ENCODE peak calls at places on chromosomes 1 and 21, in five cellular contexts. J, E, V, B and L are unnamed samples.

GRCh38 chr1:84851839-84852238 is 41.2 kb downstream of the LPAR3 start:
- DNase-seq in E (no peak), J (peak; percentile 93), V (no peak), B (no peak), L (peak; percentile 74)

GRCh38 chr1:2499986-2500596 is 24.0 kb downstream of the PLCH2 start:
- DNase-seq in J (no peak), B (no peak), E (no peak), V (no peak), L (no peak)

GRCh38 chr1:180791806-180792205 is 120.9 kb upstream of the KIAA1614 start:
- DNase-seq in V (peak; percentile 24), B (no peak), E (no peak), J (no peak), L (no peak)

GRCh38 chr1:8718878-8719361 is 98.5 kb downstream of the RERE start:
- DNase-seq in E (peak; percentile 51), J (no peak), B (peak; percentile 35), V (peak; percentile 16), L (no peak)

GRCh38 chr1:222750651-222751050 is 13.6 kb downstream of the FAM177B start:
- DNase-seq in J (no peak), E (no peak), V (no peak), B (no peak), L (no peak)

GRCh38 chr1:196180847-196181593 is 427.2 kb downstream of the KCNT2 start:
- DNase-seq in B (no peak), V (peak; percentile 94), J (peak; percentile 86), E (no peak), L (peak; percentile 74)

GRCh38 chr1:11879311-11880180 is 20.8 kb upstream of the NPPB start:
- DNase-seq in J (no peak), B (no peak), V (no peak), E (no peak), L (no peak)

GRCh38 chr1:3093928-3094626 is 25.1 kb downstream of the PRDM16 start:
- DNase-seq in V (no peak), J (no peak), E (no peak), B (no peak), L (no peak)

GRCh38 chr1:221575605-221576004 is 166.3 kb downstream of the DUSP10 start:
- DNase-seq in B (no peak), E (no peak), V (no peak), J (no peak), L (no peak)

GRCh38 chr21:37845535-37845934 is 70.7 kb downstream of the KCNJ6 start:
- DNase-seq in B (no peak), V (no peak), J (no peak), E (no peak), L (no peak)

GRCh38 chr1:85581802-85582686 is 1.5 kb downstream of the CCN1 start:
- DNase-seq in E (no peak), J (peak; percentile 78), B (peak; percentile 51), V (peak; percentile 54), L (no peak)

GRCh38 chr1:37307907-37308570 is 166.3 kb upstream of the ZC3H12A start:
- DNase-seq in V (no peak), B (no peak), E (no peak), J (no peak), L (no peak)

GRCh38 chr1:36639461-36639860 is 156.7 kb upstream of the CSF3R start:
- DNase-seq in V (no peak), B (no peak), J (no peak), E (no peak), L (no peak)

GRCh38 chr1:54218883-54219687 is 19.1 kb downstream of the MRPL37 start:
- DNase-seq in B (no peak), J (peak; percentile 14), E (no peak), V (no peak), L (no peak)

GRCh38 chr1:170929412-170929834 is 5.9 kb upstream of the MROH9 start:
- DNase-seq in J (peak; percentile 63), V (no peak), E (no peak), B (no peak), L (peak; percentile 84)

GRCh38 chr1:204453141-204453772 is 41.3 kb downstream of the PIK3C2B start:
- DNase-seq in V (peak; percentile 62), J (no peak), E (no peak), B (no peak), L (no peak)

GRCh38 chr1:6148497-6149241 is 31.5 kb downstream of the CHD5 start:
- DNase-seq in B (peak; percentile 99), V (peak; percentile 33), J (no peak), E (peak; percentile 72), L (no peak)

GRCh38 chr1:22958556-22958955 is 14.1 kb downstream of the LACTBL1 start:
- DNase-seq in B (no peak), E (no peak), J (no peak), V (no peak), L (no peak)

GRCh38 chr21:45825209-45825602 is 156.4 kb upstream of the COL6A1 start:
- DNase-seq in E (no peak), B (no peak), V (no peak), J (no peak), L (no peak)

GRCh38 chr1:205746757-205747412 is 3.1 kb downstream of the NUCKS1 start:
- DNase-seq in E (no peak), V (peak; percentile 38), B (no peak), J (peak; percentile 4), L (no peak)

GRCh38 chr1:17632541-17633193 is 93.2 kb downstream of the ARHGEF10L start:
- DNase-seq in B (no peak), J (peak; percentile 70), V (no peak), E (no peak), L (peak; percentile 46)

GRCh38 chr21:44485796-44486195 is 30.5 kb downstream of the LRRC3 start:
- DNase-seq in V (peak; percentile 7), B (no peak), E (no peak), J (no peak), L (no peak)

GRCh38 chr1:50023292-50024159 is at the start of gene AGBL4:
- DNase-seq in E (no peak), B (peak; percentile 89), J (peak; percentile 4), V (peak; percentile 5), L (no peak)

GRCh38 chr1:87279966-87280535 is 48.6 kb upstream of the LMO4 start:
- DNase-seq in J (no peak), B (no peak), E (no peak), V (no peak), L (no peak)

GRCh38 chr1:43388021-43388575 is 1.5 kb downstream of the MED8 start:
- DNase-seq in E (no peak), B (no peak), J (peak; percentile 24), V (no peak), L (no peak)

GRCh38 chr21:43012596-43012995 is 38.2 kb downstream of the PKNOX1 start:
- DNase-seq in V (no peak), E (no peak), J (no peak), B (no peak), L (no peak)

GRCh38 chr1:208601569-208601968 is 357.4 kb upstream of the PLXNA2 start:
- DNase-seq in V (no peak), B (no peak), E (no peak), J (peak; percentile 21), L (no peak)

GRCh38 chr1:155392898-155393411 is 72.3 kb downstream of the RUSC1 start:
- DNase-seq in J (no peak), B (no peak), E (no peak), V (no peak), L (no peak)

GRCh38 chr1:101238041-101238515 is 1.3 kb downstream of the S1PR1 start:
- DNase-seq in J (peak; percentile 42), B (no peak), V (peak; percentile 62), E (no peak), L (no peak)

GRCh38 chr1:46549697-46550681 is 1.5 kb downstream of the KNCN start:
- DNase-seq in B (peak; percentile 62), J (peak; percentile 63), E (peak; percentile 45), V (no peak), L (no peak)

GRCh38 chr1:161367684-161368398 is at the start of gene CFAP126:
- DNase-seq in V (peak; percentile 81), J (peak; percentile 62), E (no peak), B (peak; percentile 88), L (no peak)

GRCh38 chr21:45322231-45322959 is 34.7 kb upstream of the POFUT2 start:
- DNase-seq in V (no peak), B (no peak), E (no peak), J (no peak), L (no peak)

GRCh38 chr21:28257276-28257675 is 735.4 kb downstream of the LTN1 start:
- DNase-seq in E (peak; percentile 5), V (peak; percentile 38), B (no peak), J (peak; percentile 16), L (no peak)

GRCh38 chr21:37677006-37677405 is 239.3 kb downstream of the KCNJ6 start:
- DNase-seq in E (no peak), J (no peak), V (no peak), B (no peak), L (no peak)

GRCh38 chr1:201214461-201214860 is 23.8 kb downstream of the IGFN1 start:
- DNase-seq in B (peak; percentile 72), J (no peak), E (no peak), V (no peak), L (no peak)

GRCh38 chr1:238652346-238652968 is 733.9 kb upstream of the CHRM3 start:
- DNase-seq in J (peak; percentile 57), V (no peak), E (no peak), B (no peak), L (peak; percentile 78)

GRCh38 chr1:111201275-111202090 is 1.0 kb upstream of the DENND2D start:
- DNase-seq in V (no peak), E (no peak), B (no peak), J (no peak), L (no peak)

GRCh38 chr1:45979778-45980176 is 152.7 kb downstream of the PIK3R3 start:
- DNase-seq in J (no peak), B (no peak), V (no peak), E (no peak), L (no peak)